ENCODE peak calls at places on chromosomes 13 and 19, in four cellular contexts. One of them, this sample, is unnamed.

GRCh38 chr13:44508562-44509062 is 67.5 kb downstream of the TSC22D1 start:
- DNase-seq in breast epithelium: no peak
- DNase-seq in HepG2: no peak
- DNase-seq in uterus: no peak
- DNase-seq in this sample: no peak

GRCh38 chr13:50085063-50085462 is 69.8 kb downstream of the KCNRG start:
- DNase-seq in uterus: no peak
- DNase-seq in HepG2: peak
- DNase-seq in breast epithelium: no peak
- DNase-seq in this sample: peak

GRCh38 chr13:110099922-110100321 is 207.0 kb downstream of the COL4A1 start:
- DNase-seq in HepG2: no peak
- DNase-seq in breast epithelium: no peak
- DNase-seq in uterus: no peak
- DNase-seq in this sample: no peak

GRCh38 chr13:44368599-44369368 is 4.8 kb upstream of the SERP2 start:
- DNase-seq in HepG2: no peak
- DNase-seq in breast epithelium: no peak
- DNase-seq in uterus: no peak
- DNase-seq in this sample: no peak

GRCh38 chr13:50941146-50941545 is 31.6 kb downstream of the RNASEH2B start:
- DNase-seq in uterus: no peak
- DNase-seq in HepG2: no peak
- DNase-seq in breast epithelium: no peak
- DNase-seq in this sample: no peak

GRCh38 chr13:97648881-97649224 is 214.9 kb downstream of the RAP2A start:
- DNase-seq in uterus: no peak
- DNase-seq in HepG2: no peak
- DNase-seq in breast epithelium: no peak
- DNase-seq in this sample: no peak

GRCh38 chr13:106701810-106702341 is 133.9 kb upstream of the ARGLU1 start:
- DNase-seq in uterus: no peak
- DNase-seq in breast epithelium: no peak
- DNase-seq in HepG2: no peak
- DNase-seq in this sample: no peak

GRCh38 chr13:112067871-112068305 is 939 bp downstream of the SOX1 start:
- DNase-seq in breast epithelium: no peak
- DNase-seq in uterus: no peak
- DNase-seq in HepG2: no peak
- DNase-seq in this sample: peak

GRCh38 chr19:3509566-3509989 is 3.5 kb downstream of the FZR1 start:
- DNase-seq in uterus: no peak
- DNase-seq in breast epithelium: no peak
- DNase-seq in HepG2: no peak
- DNase-seq in this sample: no peak

GRCh38 chr13:110388141-110388943 is 81.3 kb downstream of the COL4A2 start:
- DNase-seq in breast epithelium: peak
- DNase-seq in HepG2: no peak
- DNase-seq in uterus: peak
- DNase-seq in this sample: no peak

GRCh38 chr13:106499905-106500304 is 35.6 kb downstream of the EFNB2 start:
- DNase-seq in breast epithelium: no peak
- DNase-seq in HepG2: no peak
- DNase-seq in uterus: no peak
- DNase-seq in this sample: peak

GRCh38 chr13:102021777-102022176 is 380.1 kb downstream of the FGF14 start:
- DNase-seq in breast epithelium: no peak
- DNase-seq in uterus: no peak
- DNase-seq in HepG2: no peak
- DNase-seq in this sample: no peak

GRCh38 chr13:39025433-39025839 is 12.5 kb downstream of the PROSER1 start:
- DNase-seq in HepG2: no peak
- DNase-seq in breast epithelium: peak
- DNase-seq in uterus: no peak
- DNase-seq in this sample: no peak

GRCh38 chr13:51643882-51644281 is 59.6 kb downstream of the WDFY2 start:
- DNase-seq in HepG2: peak
- DNase-seq in breast epithelium: no peak
- DNase-seq in uterus: no peak
- DNase-seq in this sample: no peak

GRCh38 chr19:2422951-2423880 is 4.2 kb downstream of the TIMM13 start:
- DNase-seq in HepG2: no peak
- DNase-seq in uterus: no peak
- DNase-seq in breast epithelium: no peak
- DNase-seq in this sample: no peak

GRCh38 chr13:39561971-39562370 is 41.0 kb downstream of the LHFPL6 start:
- DNase-seq in HepG2: no peak
- DNase-seq in breast epithelium: no peak
- DNase-seq in uterus: no peak
- DNase-seq in this sample: no peak

GRCh38 chr13:23615677-23616076 is 45.5 kb downstream of the TNFRSF19 start:
- DNase-seq in uterus: no peak
- DNase-seq in HepG2: peak
- DNase-seq in breast epithelium: no peak
- DNase-seq in this sample: no peak

GRCh38 chr13:98489446-98490194 is 87.3 kb downstream of the STK24 start:
- DNase-seq in uterus: no peak
- DNase-seq in HepG2: no peak
- DNase-seq in breast epithelium: no peak
- DNase-seq in this sample: no peak

GRCh38 chr19:21158523-21159135 is 16.8 kb downstream of the ZNF431 start:
- DNase-seq in uterus: no peak
- DNase-seq in breast epithelium: no peak
- DNase-seq in HepG2: no peak
- DNase-seq in this sample: no peak

GRCh38 chr13:48216204-48216711 is 16.7 kb upstream of the ITM2B start:
- DNase-seq in breast epithelium: no peak
- DNase-seq in HepG2: no peak
- DNase-seq in uterus: no peak
- DNase-seq in this sample: no peak

GRCh38 chr19:32971715-32972540 is at the start of the genes CEP89 and FAAP24:
- DNase-seq in uterus: peak
- DNase-seq in HepG2: peak
- DNase-seq in breast epithelium: peak
- DNase-seq in this sample: peak
- TF ChIP-seq POLR2A in uterus: no peak
- TF ChIP-seq POLR2A in HepG2: peak
- TF ChIP-seq POLR2A in breast epithelium: no peak
- TF ChIP-seq POLR2A in this sample: peak

GRCh38 chr13:30816733-30817132 is 81.4 kb downstream of the ALOX5AP start:
- DNase-seq in HepG2: no peak
- DNase-seq in breast epithelium: no peak
- DNase-seq in uterus: no peak
- DNase-seq in this sample: no peak
- TF ChIP-seq POLR2A in HepG2: no peak
- TF ChIP-seq POLR2A in breast epithelium: no peak
- TF ChIP-seq POLR2A in uterus: no peak
- TF ChIP-seq POLR2A in this sample: no peak

GRCh38 chr19:8343483-8343844 is 402 bp upstream of the KANK3 start:
- DNase-seq in breast epithelium: no peak
- DNase-seq in HepG2: no peak
- DNase-seq in uterus: no peak
- DNase-seq in this sample: no peak

GRCh38 chr19:8340341-8341096 is 2.5 kb downstream of the KANK3 start:
- DNase-seq in uterus: peak
- DNase-seq in breast epithelium: no peak
- DNase-seq in HepG2: no peak
- DNase-seq in this sample: no peak

GRCh38 chr19:8342316-8342683 is 762 bp downstream of the KANK3 start:
- DNase-seq in uterus: no peak
- DNase-seq in breast epithelium: no peak
- DNase-seq in HepG2: no peak
- DNase-seq in this sample: no peak

GRCh38 chr19:8338835-8339234 is 4.2 kb downstream of the KANK3 start:
- DNase-seq in HepG2: no peak
- DNase-seq in uterus: no peak
- DNase-seq in breast epithelium: no peak
- DNase-seq in this sample: no peak

GRCh38 chr19:8342684-8343482 is at the start of gene KANK3:
- DNase-seq in uterus: peak
- DNase-seq in breast epithelium: peak
- DNase-seq in HepG2: peak
- DNase-seq in this sample: peak
- TF ChIP-seq POLR2A in uterus: peak
- TF ChIP-seq POLR2A in breast epithelium: peak
- TF ChIP-seq POLR2A in HepG2: no peak
- TF ChIP-seq POLR2A in this sample: no peak

DNA sequence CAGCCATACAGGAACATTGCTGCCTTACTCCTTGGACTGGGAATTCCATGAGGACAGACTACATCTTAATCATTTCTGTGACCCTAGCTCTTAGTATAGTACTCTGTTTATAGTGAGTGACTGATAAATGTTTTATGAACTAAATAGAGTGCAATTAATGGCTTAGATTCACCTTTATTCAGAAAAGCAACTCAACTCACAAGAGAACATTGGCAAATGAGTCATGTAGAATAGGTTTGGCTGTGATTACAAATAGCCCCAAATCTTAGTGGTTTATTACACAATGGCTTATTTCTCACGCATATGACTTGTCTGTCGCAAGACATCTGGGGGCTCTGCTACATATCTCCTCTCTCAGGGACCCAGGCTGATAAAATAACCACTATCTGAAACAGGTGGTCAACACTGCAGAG is 121.6 kb upstream of the KL start:
- DNase-seq in HepG2: no peak
- DNase-seq in breast epithelium: no peak
- DNase-seq in uterus: no peak
- DNase-seq in this sample: no peak
- TF ChIP-seq POLR2A in HepG2: no peak
- TF ChIP-seq POLR2A in breast epithelium: no peak
- TF ChIP-seq POLR2A in uterus: no peak
- TF ChIP-seq POLR2A in this sample: no peak

GRCh38 chr19:1269478-1270167 is 491 bp downstream of the CIRBP start:
- DNase-seq in breast epithelium: peak
- DNase-seq in HepG2: peak
- DNase-seq in uterus: peak
- DNase-seq in this sample: peak

GRCh38 chr19:1272423-1273262 is 2.7 kb upstream of the FAM174C start:
- DNase-seq in HepG2: no peak
- DNase-seq in uterus: no peak
- DNase-seq in breast epithelium: no peak
- DNase-seq in this sample: no peak

GRCh38 chr19:1270168-1270853 is 1.2 kb downstream of the CIRBP start:
- DNase-seq in HepG2: no peak
- DNase-seq in breast epithelium: no peak
- DNase-seq in uterus: no peak
- DNase-seq in this sample: peak

GRCh38 chr19:1271528-1272422 is 2.6 kb downstream of the CIRBP start:
- DNase-seq in HepG2: no peak
- DNase-seq in uterus: no peak
- DNase-seq in breast epithelium: no peak
- DNase-seq in this sample: no peak

GRCh38 chr19:1270854-1271527 is 1.9 kb downstream of the CIRBP start:
- DNase-seq in breast epithelium: no peak
- DNase-seq in HepG2: no peak
- DNase-seq in uterus: no peak
- DNase-seq in this sample: no peak
- TF ChIP-seq POLR2A in breast epithelium: no peak
- TF ChIP-seq POLR2A in HepG2: no peak
- TF ChIP-seq POLR2A in uterus: no peak
- TF ChIP-seq POLR2A in this sample: no peak

DNA sequence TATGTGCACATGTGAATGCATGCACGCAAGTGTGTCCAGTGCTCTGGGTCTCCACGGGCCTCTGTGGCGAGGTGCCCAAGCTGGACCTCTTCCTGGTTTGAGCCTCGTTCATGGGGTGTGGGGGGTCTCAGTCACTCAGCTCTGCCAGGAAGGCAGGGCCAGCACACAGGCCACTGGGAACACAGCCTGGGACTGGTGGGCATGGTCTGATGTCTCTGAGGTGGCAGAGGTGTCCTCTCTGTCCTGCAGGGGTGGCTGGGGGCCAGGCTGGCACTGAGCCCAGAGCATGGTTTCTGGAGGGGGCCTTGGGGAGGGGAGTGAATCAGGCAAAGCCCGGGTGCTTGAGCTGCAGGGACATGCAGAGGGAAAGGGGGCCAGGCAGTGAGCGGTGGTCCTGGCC is 9.4 kb downstream of the LRP3 start:
- DNase-seq in HepG2: no peak
- DNase-seq in breast epithelium: no peak
- DNase-seq in uterus: no peak
- DNase-seq in this sample: no peak
- TF ChIP-seq POLR2A in HepG2: no peak
- TF ChIP-seq POLR2A in breast epithelium: no peak
- TF ChIP-seq POLR2A in uterus: no peak
- TF ChIP-seq POLR2A in this sample: no peak

GRCh38 chr19:13778398-13778797 is 4.1 kb downstream of the C19orf53 start:
- DNase-seq in breast epithelium: no peak
- DNase-seq in HepG2: no peak
- DNase-seq in uterus: no peak
- DNase-seq in this sample: no peak

GRCh38 chr19:13770013-13770635 is 4.1 kb upstream of the C19orf53 start:
- DNase-seq in uterus: no peak
- DNase-seq in breast epithelium: no peak
- DNase-seq in HepG2: no peak
- DNase-seq in this sample: no peak

GRCh38 chr19:13768510-13768909 is 4.2 kb downstream of the MRI1 start:
- DNase-seq in HepG2: no peak
- DNase-seq in breast epithelium: no peak
- DNase-seq in uterus: no peak
- DNase-seq in this sample: no peak

GRCh38 chr19:13778847-13779246 is 4.6 kb downstream of the C19orf53 start:
- DNase-seq in breast epithelium: no peak
- DNase-seq in HepG2: no peak
- DNase-seq in uterus: no peak
- DNase-seq in this sample: no peak

GRCh38 chr19:13774217-13775191 is at the start of gene C19orf53:
- DNase-seq in breast epithelium: peak
- DNase-seq in uterus: peak
- DNase-seq in HepG2: peak
- DNase-seq in this sample: peak
- TF ChIP-seq POLR2A in breast epithelium: peak
- TF ChIP-seq POLR2A in uterus: peak
- TF ChIP-seq POLR2A in HepG2: no peak
- TF ChIP-seq POLR2A in this sample: peak